ENCODE peak calls at places on chromosomes 12 and 14, in ten cellular contexts. E is cerebellar nuclear complex; R is endodermal cell; P is effector memory CD8-positive, alpha-beta T cell; B is effector CD8-positive, alpha-beta T cell; N is NCI-H1092 treated with DMSO at 0.1 percent for 48 hours; K is NCI-H345; O is AG08396; X is body of pancreas; M is iris pigment epithelial cell. H is an unnamed sample.

GRCh38 chr12:62730649-62731377 is 204.1 kb downstream of the PPM1H start:
- DNase-seq in E (no peak), R (no peak), P (no peak), B (no peak), N (no peak), K (no peak), O (peak), X (no peak), M (peak), H (no peak)

GRCh38 chr12:66603981-66604380 is 74.9 kb downstream of the GRIP1 start:
- DNase-seq in E (no peak), R (no peak), P (no peak), B (no peak), N (no peak), K (no peak), O (no peak), X (no peak), M (no peak), H (no peak)

GRCh38 chr14:90450667-90451066 is 53.8 kb downstream of the CALM1 start:
- DNase-seq in E (no peak), R (no peak), P (no peak), B (no peak), N (no peak), K (no peak), O (no peak), X (no peak), M (no peak), H (no peak)

GRCh38 chr14:42779024-42779423 is 1172.3 kb downstream of the LRFN5 start:
- DNase-seq in E (no peak), R (no peak), P (no peak), B (no peak), N (no peak), K (no peak), O (no peak), X (no peak), M (peak), H (no peak)

GRCh38 chr14:30974628-30975027 is 50.8 kb upstream of the AP4S1 start:
- DNase-seq in E (no peak), R (no peak), P (no peak), B (no peak), N (no peak), K (no peak), O (no peak), X (no peak), M (peak), H (no peak)

GRCh38 chr14:24943024-24943423 is 106.9 kb downstream of the STXBP6 start:
- DNase-seq in E (no peak), R (peak), P (no peak), B (no peak), N (peak), K (peak), O (no peak), X (peak), M (peak), H (peak)

GRCh38 chr14:69610020-69610858 is 1.2 kb upstream of the SUSD6 start:
- DNase-seq in E (no peak), R (no peak), P (no peak), B (no peak), N (peak), K (no peak), O (no peak), X (no peak), M (no peak), H (no peak)

GRCh38 chr14:52325126-52325525 is 11.0 kb downstream of the PTGER2 start:
- DNase-seq in E (no peak), R (no peak), P (peak), B (no peak), N (no peak), K (no peak), O (no peak), X (no peak), M (peak), H (no peak)

GRCh38 chr12:108115746-108116125 is 13.4 kb upstream of the WSCD2 start:
- DNase-seq in E (no peak), R (no peak), P (no peak), B (no peak), N (no peak), K (no peak), O (no peak), X (no peak), M (no peak), H (no peak)

GRCh38 chr14:103188691-103189480 is 65.6 kb downstream of the TNFAIP2 start:
- DNase-seq in E (no peak), R (peak), P (peak), B (peak), N (no peak), K (peak), O (peak), X (peak), M (peak), H (peak)

GRCh38 chr12:130461868-130462557 is 124.3 kb downstream of the PIWIL1 start:
- DNase-seq in E (no peak), R (peak), P (no peak), B (no peak), N (no peak), K (no peak), O (no peak), X (no peak), M (no peak), H (no peak)

GRCh38 chr12:101616027-101616494 is 21.3 kb downstream of the MYBPC1 start:
- DNase-seq in E (no peak), R (no peak), P (no peak), B (no peak), N (no peak), K (no peak), O (no peak), X (no peak), M (peak), H (no peak)

GRCh38 chr12:89674326-89674942 is 34.2 kb downstream of the ATP2B1 start:
- DNase-seq in E (no peak), R (no peak), P (no peak), B (no peak), N (no peak), K (peak), O (no peak), X (no peak), M (no peak), H (no peak)

GRCh38 chr14:76348898-76349297 is 27.0 kb upstream of the ESRRB start:
- DNase-seq in E (no peak), R (peak), P (no peak), B (no peak), N (no peak), K (no peak), O (peak), X (no peak), M (peak), H (peak)

GRCh38 chr12:113232787-113233585 is 11.7 kb downstream of the TPCN1 start:
- DNase-seq in E (no peak), R (peak), P (peak), B (peak), N (peak), K (peak), O (no peak), X (no peak), M (peak), H (peak)

GRCh38 chr12:108543642-108544041 is 17.3 kb downstream of the SART3 start:
- DNase-seq in E (no peak), R (no peak), P (no peak), B (no peak), N (no peak), K (no peak), O (no peak), X (no peak), M (no peak), H (no peak)

GRCh38 chr12:124869011-124869665 is 5.5 kb upstream of the SCARB1 start:
- DNase-seq in E (no peak), R (peak), P (no peak), B (no peak), N (no peak), K (no peak), O (no peak), X (no peak), M (no peak), H (no peak)

GRCh38 chr14:68341765-68342212 is 451.1 kb downstream of the ZFP36L1 start:
- DNase-seq in E (no peak), R (no peak), P (no peak), B (no peak), N (no peak), K (no peak), O (no peak), X (no peak), M (no peak), H (no peak)

GRCh38 chr14:20247651-20248246 is 8.7 kb downstream of the OR11H4 start:
- DNase-seq in E (no peak), R (no peak), P (no peak), B (no peak), N (peak), K (peak), O (no peak), X (no peak), M (no peak), H (no peak)

GRCh38 chr14:29227631-29228030 is 461.0 kb downstream of the FOXG1 start:
- DNase-seq in E (no peak), R (no peak), P (no peak), B (no peak), N (no peak), K (no peak), O (peak), X (no peak), M (peak), H (no peak)

GRCh38 chr12:122527478-122527944 is 462 bp downstream of the KNTC1 start:
- DNase-seq in E (no peak), R (no peak), P (no peak), B (no peak), N (no peak), K (peak), O (peak), X (no peak), M (peak), H (no peak)

GRCh38 chr14:78091361-78091760 is 78.8 kb upstream of the NRXN3 start:
- DNase-seq in E (no peak), R (no peak), P (no peak), B (no peak), N (no peak), K (no peak), O (no peak), X (no peak), M (no peak), H (no peak)

GRCh38 chr12:61915420-61915819 is 344.8 kb upstream of the USP15 start:
- DNase-seq in E (no peak), R (no peak), P (no peak), B (no peak), N (no peak), K (no peak), O (no peak), X (peak), M (no peak), H (no peak)

GRCh38 chr12:6182279-6182898 is 17.8 kb upstream of the CD9 start:
- DNase-seq in E (no peak), R (peak), P (no peak), B (no peak), N (no peak), K (peak), O (peak), X (peak), M (peak), H (peak)

GRCh38 chr14:80455031-80455430 is 243.7 kb upstream of the DIO2 start:
- DNase-seq in E (no peak), R (no peak), P (no peak), B (no peak), N (no peak), K (no peak), O (no peak), X (no peak), M (no peak), H (no peak)

GRCh38 chr12:80472912-80473500 is 29.0 kb downstream of the PTPRQ start:
- DNase-seq in E (no peak), R (peak), P (no peak), B (no peak), N (peak), K (peak), O (peak), X (no peak), M (peak), H (no peak)

GRCh38 chr14:70530417-70530816 is 4.4 kb downstream of the ADAM20 start:
- DNase-seq in E (no peak), R (no peak), P (no peak), B (no peak), N (no peak), K (no peak), O (no peak), X (no peak), M (no peak), H (no peak)

GRCh38 chr12:113298861-113299545 is 35.9 kb downstream of the SLC8B1 start:
- DNase-seq in E (no peak), R (peak), P (no peak), B (no peak), N (peak), K (no peak), O (no peak), X (no peak), M (no peak), H (peak)

GRCh38 chr12:52798003-52798670 is 2.2 kb upstream of the KRT3 start:
- DNase-seq in E (no peak), R (no peak), P (no peak), B (no peak), N (no peak), K (no peak), O (peak), X (no peak), M (no peak), H (no peak)

GRCh38 chr12:86663173-86663572 is 407.0 kb upstream of the MGAT4C start:
- DNase-seq in E (no peak), R (no peak), P (no peak), B (no peak), N (no peak), K (no peak), O (no peak), X (no peak), M (no peak), H (no peak)

GRCh38 chr12:92702754-92703679 is at the start of gene PLEKHG7:
- DNase-seq in E (no peak), R (no peak), P (no peak), B (no peak), N (no peak), K (no peak), O (no peak), X (peak), M (no peak), H (no peak)

H was measured in heart left ventricle.